ENCODE peak calls at places on chromosomes 13 and 19, in eight cellular contexts. A is progenitor cell of endocrine pancreas; Y is stimulated activated CD4-positive, alpha-beta T cell treated with anti-CD3 and anti-CD28 coated beads, Interleukin-1b, Interleukin-23, amount 100 ng/mL, for 1 hour; N is stimulated activated CD8-positive, alpha-beta memory T cell treated with anti-CD3 and anti-CD28 coated beads, Interleukin-4, amount 100 ng/mL, for 4 hours; L is non-pigmented ciliary epithelial cell; T is AG09309; Q is neural crest cell; R is naive thymus-derived CD4-positive, alpha-beta T cell. E is an unnamed sample.

GRCh38 chr13:112158961-112159360 is 92.0 kb downstream of the SOX1 start:
- DNase-seq in L (no peak), Q (no peak), R (no peak), Y (no peak), A (no peak), T (no peak), N (no peak), E (no peak)

GRCh38 chr19:55272142-55272541 is 7.8 kb downstream of the HSPBP1 start:
- DNase-seq in N (no peak), R (no peak), L (no peak), T (no peak), Y (no peak), Q (no peak), A (no peak), E (no peak)

GRCh38 chr13:110129076-110129475 is 177.9 kb downstream of the COL4A1 start:
- DNase-seq in T (no peak), L (no peak), R (no peak), Q (no peak), A (no peak), N (no peak), Y (no peak), E (no peak)

GRCh38 chr19:42109896-42110295 is 22.4 kb downstream of the POU2F2 start:
- DNase-seq in Y (no peak), T (no peak), Q (no peak), L (no peak), N (no peak), R (no peak), A (no peak), E (no peak)

GRCh38 chr19:50178320-50178719 is 15.2 kb upstream of the IZUMO2 start:
- DNase-seq in N (no peak), Q (no peak), T (no peak), R (no peak), Y (no peak), A (no peak), L (no peak), E (no peak)

GRCh38 chr13:113561417-113562084 is 23.0 kb upstream of the TFDP1 start:
- DNase-seq in L (no peak), N (no peak), R (no peak), Q (no peak), A (no peak), T (no peak), Y (no peak), E (no peak)

GRCh38 chr13:99215466-99215865 is 14.8 kb downstream of the UBAC2 start:
- DNase-seq in R (peak), A (no peak), N (no peak), Q (no peak), L (no peak), T (no peak), Y (no peak), E (no peak)

GRCh38 chr13:101757446-101758039 is 305.1 kb downstream of the ITGBL1 start:
- DNase-seq in L (no peak), A (no peak), Y (no peak), T (peak), Q (no peak), N (no peak), R (peak), E (no peak)

GRCh38 chr13:91142572-91142971 is 204.9 kb upstream of the MIR17HG start:
- DNase-seq in Y (no peak), T (no peak), Q (no peak), A (no peak), R (no peak), L (peak), N (no peak), E (no peak)

GRCh38 chr13:60509601-60510386 is 112.8 kb downstream of the TDRD3 start:
- DNase-seq in A (no peak), R (no peak), T (no peak), Y (no peak), Q (no peak), N (no peak), L (no peak), E (no peak)

GRCh38 chr19:4713384-4713951 is 10.2 kb downstream of the DPP9 start:
- DNase-seq in L (peak), A (no peak), N (no peak), T (peak), R (no peak), Q (no peak), Y (no peak), E (no peak)

GRCh38 chr19:6073858-6074708 is 36.2 kb downstream of the RFX2 start:
- DNase-seq in R (no peak), Q (no peak), T (no peak), L (no peak), Y (no peak), A (no peak), N (no peak), E (no peak)

GRCh38 chr19:3721131-3721899 is 13.1 kb downstream of the TJP3 start:
- DNase-seq in R (peak), Q (peak), L (peak), Y (peak), T (peak), N (peak), A (peak), E (peak)

GRCh38 chr19:14019100-14019499 is 8.8 kb upstream of the RLN3 start:
- DNase-seq in Y (no peak), L (no peak), Q (no peak), N (no peak), A (no peak), T (no peak), R (no peak), E (no peak)

GRCh38 chr13:100209857-100210580 is 121.1 kb downstream of the PCCA start:
- DNase-seq in A (no peak), N (no peak), R (no peak), L (no peak), Q (no peak), T (no peak), Y (no peak), E (no peak)

GRCh38 chr13:45238945-45239795 is 38.3 kb upstream of the KCTD4 start:
- DNase-seq in Y (no peak), Q (no peak), L (peak), A (no peak), R (no peak), T (no peak), N (no peak), E (no peak)

GRCh38 chr19:48568345-48568886 is 16.4 kb downstream of the SULT2B1 start:
- DNase-seq in T (no peak), A (no peak), L (no peak), Q (no peak), Y (no peak), R (no peak), N (no peak), E (no peak)

GRCh38 chr13:59425211-59425721 is 738.5 kb downstream of the DIAPH3 start:
- DNase-seq in R (no peak), N (no peak), L (no peak), Q (no peak), T (peak), A (no peak), Y (no peak), E (no peak)

GRCh38 chr19:11624064-11624463 is 26.8 kb downstream of the ZNF627 start:
- DNase-seq in Y (no peak), A (no peak), Q (no peak), R (no peak), L (peak), N (no peak), T (peak), E (no peak)

GRCh38 chr13:91045351-91046034 is 302.0 kb upstream of the MIR17HG start:
- DNase-seq in A (no peak), N (no peak), Q (no peak), R (no peak), T (no peak), Y (no peak), L (no peak), E (no peak)

GRCh38 chr19:29545866-29546582 is 20.2 kb downstream of the VSTM2B start:
- DNase-seq in T (no peak), Q (no peak), N (no peak), R (no peak), A (no peak), Y (no peak), L (no peak), E (no peak)

GRCh38 chr13:76470991-76471390 is 415.2 kb downstream of the KCTD12 start:
- DNase-seq in R (no peak), L (no peak), T (no peak), N (no peak), Y (no peak), Q (no peak), A (no peak), E (no peak)

GRCh38 chr13:42971670-42972355 is 20.2 kb downstream of the EPSTI1 start:
- DNase-seq in N (no peak), Y (no peak), A (no peak), L (no peak), T (peak), R (no peak), Q (no peak), E (no peak)

GRCh38 chr19:6481541-6482342 is at the start of gene DENND1C:
- DNase-seq in N (peak), L (no peak), R (peak), Y (peak), Q (peak), T (no peak), A (no peak), E (no peak)

GRCh38 chr19:48370955-48371354 is 6.8 kb downstream of the SYNGR4 start:
- DNase-seq in L (no peak), A (no peak), R (no peak), Y (no peak), N (no peak), Q (no peak), T (no peak), E (no peak)

GRCh38 chr19:1057185-1057857 is 9.6 kb upstream of the ARHGAP45 start:
- DNase-seq in L (no peak), Q (no peak), N (no peak), A (no peak), T (no peak), R (no peak), Y (no peak), E (no peak)

GRCh38 chr13:91399189-91400093 is 1.0 kb downstream of the GPC5 start:
- DNase-seq in Q (peak), Y (no peak), R (peak), L (no peak), T (no peak), A (no peak), N (no peak), E (no peak)

GRCh38 chr19:45306522-45307027 is 16.1 kb downstream of the CKM start:
- DNase-seq in A (no peak), Y (no peak), R (no peak), T (no peak), Q (no peak), L (no peak), N (no peak), E (no peak)

GRCh38 chr19:39829702-39830275 is 4.2 kb downstream of the DYRK1B start:
- DNase-seq in N (no peak), L (no peak), A (no peak), R (no peak), Y (no peak), Q (no peak), T (no peak), E (no peak)

GRCh38 chr19:40623403-40624239 is 22.5 kb downstream of the LTBP4 start:
- DNase-seq in Q (no peak), T (no peak), R (no peak), Y (no peak), A (peak), N (no peak), L (no peak), E (no peak)

GRCh38 chr13:99218969-99219368 is 18.3 kb downstream of the UBAC2 start:
- DNase-seq in R (peak), Y (no peak), Q (no peak), A (no peak), L (no peak), T (no peak), N (no peak), E (no peak)

E was measured in cortex of kidney.